ENCODE peak calls at places on chromosomes 16 and 17, in seven cellular contexts. One of them, this sample, is unnamed.

GRCh38 chr16:19130852-19131808 is 17.4 kb downstream of the ITPRIPL2 start:
- DNase-seq in GM10248: no peak
- DNase-seq in colonic mucosa: peak; percentile 47
- DNase-seq in A549: peak; percentile 63
- DNase-seq in right atrium auricular region: peak; percentile 63
- DNase-seq in fibroblast of mammary gland: peak; percentile 91
- DNase-seq in fibroblast of lung: peak; percentile 77
- DNase-seq in this sample: peak; percentile 39

GRCh38 chr17:75270218-75270965 is 639 bp downstream of the MIF4GD start:
- DNase-seq in GM10248: peak; percentile 81
- DNase-seq in colonic mucosa: peak; percentile 73
- DNase-seq in A549: peak; percentile 87
- DNase-seq in right atrium auricular region: no peak
- DNase-seq in fibroblast of mammary gland: peak; percentile 76
- DNase-seq in fibroblast of lung: peak; percentile 76
- DNase-seq in this sample: peak; percentile 66

GRCh38 chr16:80369559-80369958 is 171.2 kb upstream of the DYNLRB2 start:
- DNase-seq in GM10248: no peak
- DNase-seq in colonic mucosa: peak; percentile 36
- DNase-seq in A549: peak; percentile 59
- DNase-seq in right atrium auricular region: peak; percentile 63
- DNase-seq in fibroblast of mammary gland: peak; percentile 54
- DNase-seq in fibroblast of lung: peak; percentile 64
- DNase-seq in this sample: peak; percentile 42

GRCh38 chr17:60356947-60357346 is 35.0 kb downstream of the USP32 start:
- DNase-seq in GM10248: no peak
- DNase-seq in colonic mucosa: no peak
- DNase-seq in A549: no peak
- DNase-seq in right atrium auricular region: no peak
- DNase-seq in fibroblast of mammary gland: peak; percentile 37
- DNase-seq in fibroblast of lung: peak; percentile 72
- DNase-seq in this sample: no peak

GRCh38 chr17:83079766-83080616 is 582 bp downstream of the METRNL start:
- DNase-seq in GM10248: no peak
- DNase-seq in colonic mucosa: no peak
- DNase-seq in A549: no peak
- DNase-seq in right atrium auricular region: no peak
- DNase-seq in fibroblast of mammary gland: no peak
- DNase-seq in fibroblast of lung: no peak
- DNase-seq in this sample: no peak

GRCh38 chr16:78689031-78689430 is 589.6 kb downstream of the WWOX start:
- DNase-seq in GM10248: no peak
- DNase-seq in colonic mucosa: no peak
- DNase-seq in A549: no peak
- DNase-seq in right atrium auricular region: no peak
- DNase-seq in fibroblast of mammary gland: peak; percentile 95
- DNase-seq in fibroblast of lung: peak; percentile 57
- DNase-seq in this sample: no peak

GRCh38 chr16:64375386-64375980 is 746.4 kb downstream of the CDH11 start:
- DNase-seq in GM10248: no peak
- DNase-seq in colonic mucosa: no peak
- DNase-seq in A549: no peak
- DNase-seq in right atrium auricular region: no peak
- DNase-seq in fibroblast of mammary gland: no peak
- DNase-seq in fibroblast of lung: no peak
- DNase-seq in this sample: no peak

GRCh38 chr16:88549671-88550643 is 20.2 kb upstream of the ZC3H18 start:
- DNase-seq in GM10248: no peak
- DNase-seq in colonic mucosa: no peak
- DNase-seq in A549: no peak
- DNase-seq in right atrium auricular region: no peak
- DNase-seq in fibroblast of mammary gland: no peak
- DNase-seq in fibroblast of lung: no peak
- DNase-seq in this sample: no peak

GRCh38 chr17:60745544-60745943 is 67.9 kb downstream of the BCAS3 start:
- DNase-seq in GM10248: no peak
- DNase-seq in colonic mucosa: no peak
- DNase-seq in A549: peak; percentile 22
- DNase-seq in right atrium auricular region: no peak
- DNase-seq in fibroblast of mammary gland: peak; percentile 16
- DNase-seq in fibroblast of lung: peak; percentile 50
- DNase-seq in this sample: no peak

GRCh38 chr16:84933774-84934571 is 77.4 kb downstream of the ZDHHC7 start:
- DNase-seq in GM10248: no peak
- DNase-seq in colonic mucosa: no peak
- DNase-seq in A549: no peak
- DNase-seq in right atrium auricular region: peak; percentile 88
- DNase-seq in fibroblast of mammary gland: no peak
- DNase-seq in fibroblast of lung: peak; percentile 58
- DNase-seq in this sample: peak; percentile 8

GRCh38 chr17:55454906-55455474 is 33.4 kb upstream of the MMD start:
- DNase-seq in GM10248: no peak
- DNase-seq in colonic mucosa: no peak
- DNase-seq in A549: peak; percentile 99
- DNase-seq in right atrium auricular region: no peak
- DNase-seq in fibroblast of mammary gland: peak; percentile 98
- DNase-seq in fibroblast of lung: peak; percentile 93
- DNase-seq in this sample: peak; percentile 88

GRCh38 chr16:47617732-47618131 is 156.6 kb downstream of the PHKB start:
- DNase-seq in GM10248: no peak
- DNase-seq in colonic mucosa: no peak
- DNase-seq in A549: no peak
- DNase-seq in right atrium auricular region: no peak
- DNase-seq in fibroblast of mammary gland: peak; percentile 47
- DNase-seq in fibroblast of lung: no peak
- DNase-seq in this sample: no peak

GRCh38 chr17:12928736-12929135 is 89.1 kb downstream of the ELAC2 start:
- DNase-seq in GM10248: no peak
- DNase-seq in colonic mucosa: no peak
- DNase-seq in A549: peak; percentile 25
- DNase-seq in right atrium auricular region: no peak
- DNase-seq in fibroblast of mammary gland: peak; percentile 28
- DNase-seq in fibroblast of lung: peak; percentile 15
- DNase-seq in this sample: no peak

GRCh38 chr17:31130286-31131224 is 35.8 kb downstream of the NF1 start:
- DNase-seq in GM10248: no peak
- DNase-seq in colonic mucosa: no peak
- DNase-seq in A549: no peak
- DNase-seq in right atrium auricular region: no peak
- DNase-seq in fibroblast of mammary gland: no peak
- DNase-seq in fibroblast of lung: no peak
- DNase-seq in this sample: no peak

GRCh38 chr16:84810518-84811273 is 9.1 kb upstream of the CRISPLD2 start:
- DNase-seq in GM10248: peak; percentile 58
- DNase-seq in colonic mucosa: no peak
- DNase-seq in A549: no peak
- DNase-seq in right atrium auricular region: no peak
- DNase-seq in fibroblast of mammary gland: peak; percentile 95
- DNase-seq in fibroblast of lung: peak; percentile 77
- DNase-seq in this sample: no peak

GRCh38 chr17:882827-883585 is 96.6 kb downstream of the NXN start:
- DNase-seq in GM10248: no peak
- DNase-seq in colonic mucosa: peak; percentile 39
- DNase-seq in A549: no peak
- DNase-seq in right atrium auricular region: no peak
- DNase-seq in fibroblast of mammary gland: peak; percentile 75
- DNase-seq in fibroblast of lung: peak; percentile 88
- DNase-seq in this sample: no peak

GRCh38 chr17:263773-264172 is 82.3 kb upstream of the DOC2B start:
- DNase-seq in GM10248: no peak
- DNase-seq in colonic mucosa: peak; percentile 9
- DNase-seq in A549: no peak
- DNase-seq in right atrium auricular region: no peak
- DNase-seq in fibroblast of mammary gland: no peak
- DNase-seq in fibroblast of lung: no peak
- DNase-seq in this sample: no peak

GRCh38 chr16:30736995-30737793 is 11.0 kb upstream of the PHKG2 start:
- DNase-seq in GM10248: no peak
- DNase-seq in colonic mucosa: no peak
- DNase-seq in A549: no peak
- DNase-seq in right atrium auricular region: no peak
- DNase-seq in fibroblast of mammary gland: no peak
- DNase-seq in fibroblast of lung: no peak
- DNase-seq in this sample: no peak

GRCh38 chr16:89695875-89696597 is 5.5 kb downstream of the SPATA2L start:
- DNase-seq in GM10248: no peak
- DNase-seq in colonic mucosa: no peak
- DNase-seq in A549: no peak
- DNase-seq in right atrium auricular region: no peak
- DNase-seq in fibroblast of mammary gland: no peak
- DNase-seq in fibroblast of lung: no peak
- DNase-seq in this sample: no peak

GRCh38 chr16:56617212-56618085 is 8.1 kb upstream of the MT1E start:
- DNase-seq in GM10248: no peak
- DNase-seq in colonic mucosa: peak; percentile 85
- DNase-seq in A549: no peak
- DNase-seq in right atrium auricular region: peak; percentile 84
- DNase-seq in fibroblast of mammary gland: peak; percentile 79
- DNase-seq in fibroblast of lung: peak; percentile 78
- DNase-seq in this sample: no peak

GRCh38 chr17:82913304-82914043 is 73.7 kb upstream of the ZNF750 start:
- DNase-seq in GM10248: no peak
- DNase-seq in colonic mucosa: no peak
- DNase-seq in A549: peak; percentile 31
- DNase-seq in right atrium auricular region: no peak
- DNase-seq in fibroblast of mammary gland: no peak
- DNase-seq in fibroblast of lung: no peak
- DNase-seq in this sample: no peak

GRCh38 chr16:50744911-50745310 is 3.0 kb downstream of the CYLD start:
- DNase-seq in GM10248: no peak
- DNase-seq in colonic mucosa: no peak
- DNase-seq in A549: no peak
- DNase-seq in right atrium auricular region: no peak
- DNase-seq in fibroblast of mammary gland: peak; percentile 27
- DNase-seq in fibroblast of lung: no peak
- DNase-seq in this sample: peak; percentile 28

DNA sequence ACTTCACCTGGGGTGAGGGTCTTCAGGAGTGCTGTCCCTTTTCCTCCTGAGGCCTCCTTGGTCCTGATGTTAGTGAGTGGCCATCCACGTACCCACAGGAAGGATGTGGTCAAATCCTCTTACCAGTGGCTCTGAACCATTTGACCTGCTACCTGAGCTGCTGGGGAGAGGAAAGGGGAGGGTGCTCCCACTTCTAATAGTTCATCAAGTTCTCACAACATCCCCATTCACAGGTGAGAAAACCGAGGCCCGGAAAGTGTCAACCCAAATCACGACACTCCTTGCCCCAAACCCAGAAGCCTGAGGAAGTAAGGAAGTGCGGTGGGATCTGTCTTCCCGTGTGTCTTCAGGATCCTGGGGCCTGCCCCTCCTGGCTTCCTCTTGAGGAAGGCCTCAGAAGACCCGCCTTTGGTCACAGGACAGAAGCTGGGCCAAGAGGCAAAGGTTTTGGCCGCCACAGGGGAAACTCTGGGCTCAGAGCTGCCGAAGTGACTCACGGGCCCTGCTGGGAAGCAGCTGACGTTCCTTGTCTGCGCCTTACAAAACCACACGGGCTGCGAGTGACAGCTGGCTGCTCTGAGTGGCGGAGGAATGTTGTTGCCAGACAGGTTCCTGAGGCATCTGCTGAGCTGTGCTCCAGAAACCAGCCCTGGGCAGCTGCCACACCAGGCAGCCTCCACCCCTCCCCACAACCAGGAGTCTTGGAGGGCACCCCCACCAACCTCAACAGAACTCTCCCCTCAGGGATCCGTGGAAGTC is 13.9 kb upstream of the KIFC3 start:
- DNase-seq in GM10248: peak; percentile 60
- DNase-seq in colonic mucosa: peak; percentile 72
- DNase-seq in A549: peak; percentile 81
- DNase-seq in right atrium auricular region: peak; percentile 98
- DNase-seq in fibroblast of mammary gland: peak; percentile 91
- DNase-seq in fibroblast of lung: peak; percentile 88
- DNase-seq in this sample: peak; percentile 80
- TF ChIP-seq CTCF in GM10248: no peak
- TF ChIP-seq CTCF in colonic mucosa: no peak
- TF ChIP-seq CTCF in A549: no peak
- TF ChIP-seq CTCF in right atrium auricular region: no peak
- TF ChIP-seq CTCF in fibroblast of mammary gland: no peak
- TF ChIP-seq CTCF in fibroblast of lung: no peak
- TF ChIP-seq CTCF in this sample: no peak

GRCh38 chr16:16879567-16880251 is 500.8 kb downstream of the NPIPA7 start:
- DNase-seq in GM10248: no peak
- DNase-seq in colonic mucosa: no peak
- DNase-seq in A549: no peak
- DNase-seq in right atrium auricular region: no peak
- DNase-seq in fibroblast of mammary gland: no peak
- DNase-seq in fibroblast of lung: no peak
- DNase-seq in this sample: no peak
- TF ChIP-seq CTCF in GM10248: no peak
- TF ChIP-seq CTCF in colonic mucosa: no peak
- TF ChIP-seq CTCF in A549: no peak
- TF ChIP-seq CTCF in right atrium auricular region: no peak
- TF ChIP-seq CTCF in fibroblast of mammary gland: no peak
- TF ChIP-seq CTCF in fibroblast of lung: no peak
- TF ChIP-seq CTCF in this sample: no peak

GRCh38 chr16:66275795-66276428 is 90.6 kb upstream of the CDH5 start:
- DNase-seq in GM10248: peak; percentile 32
- DNase-seq in colonic mucosa: peak; percentile 75
- DNase-seq in A549: peak; percentile 71
- DNase-seq in right atrium auricular region: peak; percentile 58
- DNase-seq in fibroblast of mammary gland: peak; percentile 80
- DNase-seq in fibroblast of lung: peak; percentile 78
- DNase-seq in this sample: peak; percentile 76
- TF ChIP-seq CTCF in GM10248: peak; percentile 35
- TF ChIP-seq CTCF in colonic mucosa: peak; percentile 65
- TF ChIP-seq CTCF in A549: peak; percentile 46
- TF ChIP-seq CTCF in right atrium auricular region: peak; percentile 62
- TF ChIP-seq CTCF in fibroblast of mammary gland: peak; percentile 93
- TF ChIP-seq CTCF in fibroblast of lung: peak; percentile 79
- TF ChIP-seq CTCF in this sample: peak; percentile 86

DNA sequence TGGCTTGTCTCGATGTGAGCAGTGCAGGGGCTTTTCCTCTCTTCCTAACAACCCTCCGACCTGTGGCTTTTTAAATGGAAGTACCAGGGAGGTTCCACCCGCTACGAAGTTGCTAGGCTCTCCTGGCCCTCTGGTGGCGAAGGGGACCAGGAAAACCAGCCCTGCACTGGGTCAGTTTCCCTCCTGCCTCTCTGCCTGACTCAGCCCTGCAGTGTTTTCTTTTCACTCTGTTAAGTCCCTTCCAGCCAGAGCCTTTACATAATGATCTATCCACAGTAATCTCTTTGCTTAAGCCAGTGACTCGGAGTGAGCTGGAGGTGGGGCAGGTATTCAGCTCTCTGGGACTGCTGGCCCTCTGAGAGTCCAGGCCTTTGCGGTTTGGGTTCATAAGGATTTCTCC is 331.3 kb upstream of the EEF2KMT start:
- DNase-seq in GM10248: no peak
- DNase-seq in colonic mucosa: peak; percentile 26
- DNase-seq in A549: no peak
- DNase-seq in right atrium auricular region: no peak
- DNase-seq in fibroblast of mammary gland: no peak
- DNase-seq in fibroblast of lung: no peak
- DNase-seq in this sample: no peak
- TF ChIP-seq CTCF in GM10248: no peak
- TF ChIP-seq CTCF in colonic mucosa: no peak
- TF ChIP-seq CTCF in A549: no peak
- TF ChIP-seq CTCF in right atrium auricular region: no peak
- TF ChIP-seq CTCF in fibroblast of mammary gland: no peak
- TF ChIP-seq CTCF in fibroblast of lung: no peak
- TF ChIP-seq CTCF in this sample: no peak